ENCODE peak calls at places on chromosomes 6 and 20, in seven cellular contexts. One of them, this sample, is unnamed.

GRCh38 chr20:32429343-32429742 is 71.2 kb downstream of the ASXL1 start:
- DNase-seq in GM23338: no peak
- DNase-seq in esophagus muscularis mucosa: peak
- DNase-seq in epithelial cell of proximal tubule: no peak
- DNase-seq in bronchial epithelial cell: no peak
- DNase-seq in right cardiac atrium: no peak
- DNase-seq in astrocyte of the spinal cord: no peak
- DNase-seq in this sample: no peak

GRCh38 chr6:9266741-9267140 is 831.4 kb upstream of the SLC35B3 start:
- DNase-seq in GM23338: no peak
- DNase-seq in esophagus muscularis mucosa: no peak
- DNase-seq in epithelial cell of proximal tubule: no peak
- DNase-seq in bronchial epithelial cell: no peak
- DNase-seq in right cardiac atrium: no peak
- DNase-seq in astrocyte of the spinal cord: no peak
- DNase-seq in this sample: no peak

GRCh38 chr20:52972190-52972937 is at the start of gene TSHZ2:
- DNase-seq in GM23338: no peak
- DNase-seq in esophagus muscularis mucosa: peak
- DNase-seq in epithelial cell of proximal tubule: no peak
- DNase-seq in bronchial epithelial cell: peak
- DNase-seq in right cardiac atrium: peak
- DNase-seq in astrocyte of the spinal cord: peak
- DNase-seq in this sample: peak

GRCh38 chr6:105097288-105097687 is 82.5 kb downstream of the POPDC3 start:
- DNase-seq in GM23338: no peak
- DNase-seq in esophagus muscularis mucosa: peak
- DNase-seq in epithelial cell of proximal tubule: no peak
- DNase-seq in bronchial epithelial cell: peak
- DNase-seq in right cardiac atrium: no peak
- DNase-seq in astrocyte of the spinal cord: no peak
- DNase-seq in this sample: no peak

GRCh38 chr6:148435386-148435785 is 92.7 kb downstream of the SASH1 start:
- DNase-seq in GM23338: no peak
- DNase-seq in esophagus muscularis mucosa: no peak
- DNase-seq in epithelial cell of proximal tubule: no peak
- DNase-seq in bronchial epithelial cell: peak
- DNase-seq in right cardiac atrium: no peak
- DNase-seq in astrocyte of the spinal cord: no peak
- DNase-seq in this sample: no peak

GRCh38 chr20:63183422-63184146 is 32.3 kb downstream of the YTHDF1 start:
- DNase-seq in GM23338: peak
- DNase-seq in esophagus muscularis mucosa: no peak
- DNase-seq in epithelial cell of proximal tubule: no peak
- DNase-seq in bronchial epithelial cell: peak
- DNase-seq in right cardiac atrium: peak
- DNase-seq in astrocyte of the spinal cord: no peak
- DNase-seq in this sample: no peak

GRCh38 chr6:160891690-160892089 is 99.9 kb upstream of the MAP3K4 start:
- DNase-seq in GM23338: no peak
- DNase-seq in esophagus muscularis mucosa: no peak
- DNase-seq in epithelial cell of proximal tubule: no peak
- DNase-seq in bronchial epithelial cell: no peak
- DNase-seq in right cardiac atrium: no peak
- DNase-seq in astrocyte of the spinal cord: no peak
- DNase-seq in this sample: no peak

GRCh38 chr6:44356432-44356950 is 14.0 kb downstream of the SPATS1 start:
- DNase-seq in GM23338: no peak
- DNase-seq in esophagus muscularis mucosa: no peak
- DNase-seq in epithelial cell of proximal tubule: no peak
- DNase-seq in bronchial epithelial cell: no peak
- DNase-seq in right cardiac atrium: no peak
- DNase-seq in astrocyte of the spinal cord: no peak
- DNase-seq in this sample: no peak

GRCh38 chr6:168420084-168420483 is 20.9 kb upstream of the SMOC2 start:
- DNase-seq in GM23338: no peak
- DNase-seq in esophagus muscularis mucosa: no peak
- DNase-seq in epithelial cell of proximal tubule: no peak
- DNase-seq in bronchial epithelial cell: no peak
- DNase-seq in right cardiac atrium: no peak
- DNase-seq in astrocyte of the spinal cord: no peak
- DNase-seq in this sample: no peak

GRCh38 chr6:34580707-34581560 is 24.8 kb upstream of the SPDEF start:
- DNase-seq in GM23338: no peak
- DNase-seq in esophagus muscularis mucosa: no peak
- DNase-seq in epithelial cell of proximal tubule: no peak
- DNase-seq in bronchial epithelial cell: no peak
- DNase-seq in right cardiac atrium: no peak
- DNase-seq in astrocyte of the spinal cord: no peak
- DNase-seq in this sample: no peak

GRCh38 chr6:133033263-133033662 is 207.9 kb upstream of the EYA4 start:
- DNase-seq in GM23338: no peak
- DNase-seq in esophagus muscularis mucosa: no peak
- DNase-seq in epithelial cell of proximal tubule: no peak
- DNase-seq in bronchial epithelial cell: no peak
- DNase-seq in right cardiac atrium: no peak
- DNase-seq in astrocyte of the spinal cord: peak
- DNase-seq in this sample: no peak

GRCh38 chr6:1867197-1867596 is 257.5 kb downstream of the FOXC1 start:
- DNase-seq in GM23338: no peak
- DNase-seq in esophagus muscularis mucosa: no peak
- DNase-seq in epithelial cell of proximal tubule: no peak
- DNase-seq in bronchial epithelial cell: no peak
- DNase-seq in right cardiac atrium: no peak
- DNase-seq in astrocyte of the spinal cord: no peak
- DNase-seq in this sample: no peak

GRCh38 chr6:162017551-162017950 is 710.0 kb downstream of the PRKN start:
- DNase-seq in GM23338: no peak
- DNase-seq in esophagus muscularis mucosa: no peak
- DNase-seq in epithelial cell of proximal tubule: no peak
- DNase-seq in bronchial epithelial cell: no peak
- DNase-seq in right cardiac atrium: no peak
- DNase-seq in astrocyte of the spinal cord: no peak
- DNase-seq in this sample: no peak

GRCh38 chr6:163943647-163944395 is 529.3 kb downstream of the QKI start:
- DNase-seq in GM23338: peak
- DNase-seq in esophagus muscularis mucosa: no peak
- DNase-seq in epithelial cell of proximal tubule: no peak
- DNase-seq in bronchial epithelial cell: no peak
- DNase-seq in right cardiac atrium: peak
- DNase-seq in astrocyte of the spinal cord: peak
- DNase-seq in this sample: peak

GRCh38 chr6:128252293-128253176 is 267.9 kb downstream of the PTPRK start:
- DNase-seq in GM23338: no peak
- DNase-seq in esophagus muscularis mucosa: no peak
- DNase-seq in epithelial cell of proximal tubule: no peak
- DNase-seq in bronchial epithelial cell: no peak
- DNase-seq in right cardiac atrium: no peak
- DNase-seq in astrocyte of the spinal cord: no peak
- DNase-seq in this sample: no peak

GRCh38 chr6:136491251-136491650 is 59.0 kb downstream of the MAP7 start:
- DNase-seq in GM23338: no peak
- DNase-seq in esophagus muscularis mucosa: no peak
- DNase-seq in epithelial cell of proximal tubule: no peak
- DNase-seq in bronchial epithelial cell: no peak
- DNase-seq in right cardiac atrium: no peak
- DNase-seq in astrocyte of the spinal cord: no peak
- DNase-seq in this sample: no peak

GRCh38 chr6:129498556-129498940 is 211.4 kb downstream of the ARHGAP18 start:
- DNase-seq in GM23338: no peak
- DNase-seq in esophagus muscularis mucosa: no peak
- DNase-seq in epithelial cell of proximal tubule: no peak
- DNase-seq in bronchial epithelial cell: peak
- DNase-seq in right cardiac atrium: no peak
- DNase-seq in astrocyte of the spinal cord: no peak
- DNase-seq in this sample: no peak

DNA sequence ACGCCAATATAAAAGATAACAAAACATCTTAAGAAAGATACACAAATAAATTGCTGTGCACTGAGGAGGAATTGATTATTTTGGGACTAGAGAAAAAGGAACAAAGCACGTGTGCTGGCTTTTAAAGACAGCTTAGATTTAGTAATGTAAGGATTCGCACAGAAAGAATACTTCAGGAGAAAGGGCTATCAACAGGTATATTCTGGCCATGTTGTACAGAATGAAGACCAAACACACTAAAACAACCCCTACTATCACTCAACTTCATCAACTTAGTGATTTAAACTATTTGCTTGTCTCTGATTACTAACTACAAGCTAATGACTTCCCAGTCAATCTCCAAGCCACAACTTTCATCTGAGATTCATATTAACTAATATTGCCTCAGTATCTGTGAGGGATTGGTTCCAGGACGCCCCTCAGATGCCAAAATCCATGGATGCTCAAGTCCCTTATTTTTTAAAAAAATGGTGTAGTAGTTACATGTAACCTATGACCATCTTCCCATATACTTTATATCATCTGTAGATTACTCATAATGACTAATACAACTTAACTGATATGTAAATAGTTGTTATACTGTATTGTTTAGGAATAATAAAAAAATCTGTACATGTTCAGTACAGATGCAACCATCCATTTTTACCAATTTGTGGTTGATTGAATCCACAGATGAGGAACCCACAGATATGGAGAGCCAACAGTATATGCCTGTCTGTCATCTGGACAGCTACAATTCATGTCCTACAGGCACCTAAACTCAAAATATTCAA is 4.5 kb downstream of the DEK start:
- DNase-seq in GM23338: no peak
- DNase-seq in esophagus muscularis mucosa: no peak
- DNase-seq in epithelial cell of proximal tubule: no peak
- DNase-seq in bronchial epithelial cell: peak
- DNase-seq in right cardiac atrium: no peak
- DNase-seq in astrocyte of the spinal cord: no peak
- DNase-seq in this sample: no peak
- H3K4me3 ChIP-seq in GM23338: peak
- H3K4me3 ChIP-seq in esophagus muscularis mucosa: no peak
- H3K4me3 ChIP-seq in epithelial cell of proximal tubule: no peak
- H3K4me3 ChIP-seq in bronchial epithelial cell: no peak
- H3K4me3 ChIP-seq in right cardiac atrium: no peak
- H3K4me3 ChIP-seq in astrocyte of the spinal cord: no peak
- H3K4me3 ChIP-seq in this sample: no peak

GRCh38 chr20:37915800-37916570 is 13.1 kb downstream of the VSTM2L start:
- DNase-seq in GM23338: peak
- DNase-seq in esophagus muscularis mucosa: no peak
- DNase-seq in epithelial cell of proximal tubule: no peak
- DNase-seq in bronchial epithelial cell: no peak
- DNase-seq in right cardiac atrium: peak
- DNase-seq in astrocyte of the spinal cord: no peak
- DNase-seq in this sample: no peak
- H3K4me3 ChIP-seq in GM23338: peak
- H3K4me3 ChIP-seq in esophagus muscularis mucosa: peak
- H3K4me3 ChIP-seq in epithelial cell of proximal tubule: no peak
- H3K4me3 ChIP-seq in bronchial epithelial cell: no peak
- H3K4me3 ChIP-seq in right cardiac atrium: no peak
- H3K4me3 ChIP-seq in astrocyte of the spinal cord: no peak
- H3K4me3 ChIP-seq in this sample: no peak

DNA sequence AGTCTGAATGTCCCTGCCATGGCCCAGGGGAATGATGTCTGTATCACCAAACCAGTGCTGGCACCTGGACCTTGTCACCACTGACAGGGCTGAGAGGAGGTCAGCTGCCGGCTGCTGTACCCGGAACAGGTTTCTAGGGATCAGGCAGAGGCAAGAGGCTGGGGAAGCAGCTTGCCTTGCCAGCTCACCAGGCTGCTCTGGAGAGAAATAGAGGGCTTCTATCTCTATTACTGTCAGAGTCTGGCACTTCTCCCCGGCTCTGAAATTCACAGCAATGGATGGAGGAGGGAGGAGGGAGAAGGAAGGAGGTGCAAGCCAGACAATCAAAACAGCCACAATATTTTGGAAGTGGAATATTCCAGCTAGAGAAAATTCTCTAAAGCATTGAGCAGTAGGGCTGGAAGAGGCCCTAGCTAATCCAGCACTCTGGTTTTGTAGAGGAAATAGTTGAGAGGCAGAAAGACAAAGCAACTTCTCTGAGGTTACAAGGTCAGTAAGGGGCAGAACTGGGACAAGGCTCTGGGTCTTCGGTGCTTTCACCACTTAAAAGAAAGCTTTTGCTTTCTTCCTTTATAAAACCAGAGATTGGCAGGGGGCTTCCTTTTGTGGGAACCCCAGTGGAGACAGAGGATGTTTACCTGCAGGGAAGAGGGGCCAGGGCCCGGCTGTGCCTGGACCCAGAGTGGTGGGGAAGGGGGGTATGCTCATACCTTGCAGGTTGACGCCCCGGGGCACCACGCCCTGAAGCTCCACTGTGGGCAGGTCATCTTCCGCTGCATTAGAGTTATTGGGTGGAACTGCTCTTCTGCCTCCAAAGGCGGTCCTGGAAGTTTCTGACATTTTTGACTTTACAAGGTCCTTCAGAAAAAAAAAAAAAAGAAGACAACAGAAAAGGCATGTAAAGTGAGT is 2.4 kb downstream of the F13A1 start:
- DNase-seq in GM23338: peak
- DNase-seq in esophagus muscularis mucosa: no peak
- DNase-seq in epithelial cell of proximal tubule: no peak
- DNase-seq in bronchial epithelial cell: no peak
- DNase-seq in right cardiac atrium: peak
- DNase-seq in astrocyte of the spinal cord: no peak
- DNase-seq in this sample: no peak
- H3K4me3 ChIP-seq in GM23338: no peak
- H3K4me3 ChIP-seq in esophagus muscularis mucosa: peak
- H3K4me3 ChIP-seq in epithelial cell of proximal tubule: no peak
- H3K4me3 ChIP-seq in bronchial epithelial cell: no peak
- H3K4me3 ChIP-seq in right cardiac atrium: no peak
- H3K4me3 ChIP-seq in astrocyte of the spinal cord: no peak
- H3K4me3 ChIP-seq in this sample: no peak

GRCh38 chr6:85462673-85463072 is 12.8 kb downstream of the NT5E start:
- DNase-seq in GM23338: no peak
- DNase-seq in esophagus muscularis mucosa: no peak
- DNase-seq in epithelial cell of proximal tubule: no peak
- DNase-seq in bronchial epithelial cell: no peak
- DNase-seq in right cardiac atrium: no peak
- DNase-seq in astrocyte of the spinal cord: no peak
- DNase-seq in this sample: no peak

GRCh38 chr6:85464722-85465150 is 14.9 kb downstream of the NT5E start:
- DNase-seq in GM23338: no peak
- DNase-seq in esophagus muscularis mucosa: peak
- DNase-seq in epithelial cell of proximal tubule: no peak
- DNase-seq in bronchial epithelial cell: peak
- DNase-seq in right cardiac atrium: no peak
- DNase-seq in astrocyte of the spinal cord: peak
- DNase-seq in this sample: no peak

GRCh38 chr6:85463621-85464259 is 13.9 kb downstream of the NT5E start:
- DNase-seq in GM23338: no peak
- DNase-seq in esophagus muscularis mucosa: no peak
- DNase-seq in epithelial cell of proximal tubule: no peak
- DNase-seq in bronchial epithelial cell: no peak
- DNase-seq in right cardiac atrium: no peak
- DNase-seq in astrocyte of the spinal cord: peak
- DNase-seq in this sample: no peak

GRCh38 chr6:85465762-85466161 is 15.9 kb downstream of the NT5E start:
- DNase-seq in GM23338: no peak
- DNase-seq in esophagus muscularis mucosa: peak
- DNase-seq in epithelial cell of proximal tubule: no peak
- DNase-seq in bronchial epithelial cell: no peak
- DNase-seq in right cardiac atrium: no peak
- DNase-seq in astrocyte of the spinal cord: no peak
- DNase-seq in this sample: no peak

GRCh38 chr6:85464260-85464644 is 14.4 kb downstream of the NT5E start:
- DNase-seq in GM23338: no peak
- DNase-seq in esophagus muscularis mucosa: peak
- DNase-seq in epithelial cell of proximal tubule: peak
- DNase-seq in bronchial epithelial cell: peak
- DNase-seq in right cardiac atrium: no peak
- DNase-seq in astrocyte of the spinal cord: peak
- DNase-seq in this sample: no peak
- H3K4me3 ChIP-seq in GM23338: no peak
- H3K4me3 ChIP-seq in esophagus muscularis mucosa: no peak
- H3K4me3 ChIP-seq in epithelial cell of proximal tubule: no peak
- H3K4me3 ChIP-seq in bronchial epithelial cell: no peak
- H3K4me3 ChIP-seq in right cardiac atrium: no peak
- H3K4me3 ChIP-seq in astrocyte of the spinal cord: no peak
- H3K4me3 ChIP-seq in this sample: no peak

This sample was measured in right lobe of liver.